ENCODE peak calls at places on chromosomes 4 and X, in four cellular contexts. L is sciatic nerve, F is GM12865, V is NT2/D1. K is an unnamed sample.

GRCh38 chr4:15893967-15894366 is 44.6 kb downstream of the FGFBP1 start:
- DNase-seq in F (no peak), L (no peak), V (no peak), K (peak; percentile 96)

GRCh38 chr4:153267013-153267412 is 62.8 kb downstream of the TRIM2 start:
- DNase-seq in F (no peak), V (no peak), L (no peak), K (no peak)

GRCh38 chr4:143346208-143346607 is 9.5 kb downstream of the GAB1 start:
- DNase-seq in L (no peak), F (no peak), V (no peak), K (no peak)

GRCh38 chr4:128287871-128288688 is 467 bp upstream of the PGRMC2 start:
- DNase-seq in V (peak; percentile 93), F (peak; percentile 99), L (peak; percentile 100), K (peak; percentile 76)

GRCh38 chr4:54660591-54660990 is 2.8 kb downstream of the KIT start:
- DNase-seq in F (no peak), V (no peak), L (no peak), K (no peak)

GRCh38 chrX:103404225-103405008 is 28.1 kb downstream of the BEX3 start:
- DNase-seq in L (peak; percentile 74), F (peak; percentile 90), V (peak; percentile 91), K (peak; percentile 73)

GRCh38 chrX:12955882-12956703 is 18.8 kb upstream of the TMSB4X start:
- DNase-seq in V (no peak), F (peak; percentile 82), L (peak; percentile 75), K (no peak)

GRCh38 chrX:44946771-44947170 is 73.8 kb downstream of the KDM6A start:
- DNase-seq in F (no peak), V (no peak), L (no peak), K (no peak)

GRCh38 chr4:26197018-26197779 is 123.6 kb upstream of the RBPJ start:
- DNase-seq in F (peak; percentile 94), V (no peak), L (no peak), K (peak; percentile 71)

GRCh38 chr4:1541449-1542225 is 135.4 kb upstream of the NKX1-1 start:
- DNase-seq in L (no peak), F (no peak), V (no peak), K (no peak)

GRCh38 chr4:72302981-72303704 is 265.9 kb downstream of the ADAMTS3 start:
- DNase-seq in V (peak; percentile 28), F (peak; percentile 54), L (no peak), K (no peak)

GRCh38 chr4:106033469-106033868 is 138.2 kb downstream of the NPNT start:
- DNase-seq in V (no peak), L (no peak), F (no peak), K (no peak)

GRCh38 chr4:54063224-54063623 is 1.2 kb downstream of the CHIC2 start:
- DNase-seq in F (peak; percentile 16), V (no peak), L (no peak), K (no peak)

GRCh38 chr4:110197421-110198398 is 705 bp downstream of the ELOVL6 start:
- DNase-seq in F (peak; percentile 76), L (peak; percentile 64), V (no peak), K (no peak)

GRCh38 chr4:173494013-173494970 is 35.7 kb downstream of the HAND2 start:
- DNase-seq in V (no peak), F (peak; percentile 85), L (no peak), K (no peak)

GRCh38 chr4:43846111-43846587 is 602.5 kb downstream of the KCTD8 start:
- DNase-seq in V (no peak), F (no peak), L (no peak), K (no peak)

GRCh38 chr4:38313175-38313574 is 350.8 kb upstream of the KLF3 start:
- DNase-seq in L (no peak), F (no peak), V (no peak), K (no peak)

GRCh38 chrX:153640736-153641574 is 6.0 kb upstream of the DUSP9 start:
- DNase-seq in V (no peak), L (peak; percentile 47), F (no peak), K (no peak)

GRCh38 chr4:155339999-155340398 is 36.8 kb downstream of the MAP9 start:
- DNase-seq in V (no peak), F (no peak), L (no peak), K (no peak)

GRCh38 chr4:7423391-7423790 is 11.3 kb downstream of the PSAPL1 start:
- DNase-seq in L (peak; percentile 34), F (no peak), V (no peak), K (no peak)

GRCh38 chr4:78343682-78344081 is 207.9 kb upstream of the ANXA3 start:
- DNase-seq in V (no peak), L (no peak), F (no peak), K (no peak)

GRCh38 chr4:141356936-141357335 is 136.2 kb downstream of the ZNF330 start:
- DNase-seq in V (no peak), L (no peak), F (no peak), K (no peak)

GRCh38 chrX:129781134-129782014 is 1.6 kb downstream of the SASH3 start:
- DNase-seq in F (peak; percentile 95), L (no peak), V (no peak), K (no peak)

GRCh38 chr4:124931050-124931449 is 218.5 kb upstream of the ANKRD50 start:
- DNase-seq in F (no peak), V (no peak), L (no peak), K (no peak)

GRCh38 chrX:107654778-107655761 is 26.8 kb downstream of the PRPS1 start:
- DNase-seq in V (peak; percentile 71), L (peak; percentile 76), F (peak; percentile 32), K (peak; percentile 70)

GRCh38 chr4:8435656-8436121 is 4.8 kb downstream of the ACOX3 start:
- DNase-seq in F (peak; percentile 86), L (no peak), V (no peak), K (no peak)

GRCh38 chrX:634306-634958 is 3.8 kb downstream of the SHOX start:
- DNase-seq in L (no peak), V (no peak), F (no peak), K (no peak)

GRCh38 chr4:85147481-85148076 is 181.1 kb upstream of the WDFY3 start:
- DNase-seq in V (no peak), L (peak; percentile 65), F (peak; percentile 67), K (peak; percentile 7)

GRCh38 chr4:86269354-86269753 is 90.5 kb downstream of the MAPK10 start:
- DNase-seq in F (no peak), V (no peak), L (no peak), K (no peak)

GRCh38 chr4:123599920-123600394 is 203.4 kb downstream of the SPRY1 start:
- DNase-seq in F (peak; percentile 90), V (peak; percentile 77), L (peak; percentile 80), K (peak; percentile 45)

GRCh38 chr4:166282081-166282770 is 409.2 kb downstream of the TLL1 start:
- DNase-seq in V (no peak), L (no peak), F (no peak), K (no peak)

GRCh38 chr4:14787894-14788293 is 214.4 kb upstream of the CPEB2 start:
- DNase-seq in V (peak; percentile 23), L (no peak), F (peak; percentile 51), K (no peak)

GRCh38 chr4:156946508-156947197 is 24.9 kb downstream of the PDGFC start:
- DNase-seq in L (no peak), F (no peak), V (no peak), K (peak; percentile 98)

GRCh38 chrX:115949900-115950822 is 220.4 kb upstream of the AGTR2 start:
- DNase-seq in L (peak; percentile 81), F (no peak), V (no peak), K (no peak)

GRCh38 chr4:2793920-2794706 is 1.2 kb downstream of the SH3BP2 start:
- DNase-seq in F (peak; percentile 5), V (no peak), L (peak; percentile 67), K (no peak)

GRCh38 chr4:1616574-1616964 is 67.5 kb downstream of the FAM53A start:
- DNase-seq in F (no peak), V (no peak), L (no peak), K (no peak)

GRCh38 chrX:25442501-25442900 is 426.7 kb upstream of the ARX start:
- DNase-seq in V (no peak), L (no peak), F (no peak), K (no peak)